ENCODE peak calls at places on chromosomes 1 and 21, in six cellular contexts. D is A549, C is IMR-90, R is K562, A is HepG2, Z is GM12878. O is an unnamed sample.
A peak's percentile ranks its signal among the peaks of the same experiment; 100 is the strongest.

GRCh38 chr1:94092210-94092613 is 28.7 kb downstream of the ABCA4 start:
- DNase-seq in A (no peak), Z (no peak), C (peak; percentile 61), R (no peak), D (no peak), O (no peak)

GRCh38 chr1:99648107-99648506 is 2.2 kb downstream of the PALMD start:
- DNase-seq in A (peak; percentile 71), C (no peak), Z (no peak), R (peak; percentile 15), D (peak; percentile 58), O (peak; percentile 65)

GRCh38 chr1:153608089-153608672 is 4.8 kb downstream of the S100A16 start:
- DNase-seq in A (no peak), D (peak; percentile 25), Z (no peak), R (no peak), C (no peak), O (no peak)

GRCh38 chr1:205791568-205792180 is 16.4 kb upstream of the RAB29 start:
- DNase-seq in A (peak; percentile 48), R (peak; percentile 72), C (peak; percentile 44), Z (no peak), D (peak; percentile 49), O (peak; percentile 76)

GRCh38 chr1:97247196-97247595 is 525.6 kb downstream of the PTBP2 start:
- DNase-seq in R (no peak), A (no peak), D (no peak), Z (no peak), C (peak; percentile 68), O (no peak)

GRCh38 chr1:154807048-154807591 is 63.0 kb downstream of the KCNN3 start:
- DNase-seq in A (no peak), C (no peak), R (no peak), Z (peak; percentile 74), D (no peak), O (no peak)

GRCh38 chr1:58964880-58965279 is 181.0 kb upstream of the JUN start:
- DNase-seq in C (peak; percentile 40), Z (no peak), D (no peak), R (no peak), A (peak; percentile 51), O (no peak)

GRCh38 chr1:190511554-190511953 is 33.9 kb upstream of the BRINP3 start:
- DNase-seq in D (no peak), A (no peak), Z (no peak), R (no peak), C (no peak), O (no peak)

GRCh38 chr1:201324821-201325677 is 41.7 kb downstream of the PKP1 start:
- DNase-seq in A (no peak), C (no peak), D (no peak), R (no peak), Z (no peak), O (no peak)

GRCh38 chr1:5423109-5423508 is 569.1 kb downstream of the NPHP4 start:
- DNase-seq in A (no peak), D (no peak), R (no peak), C (no peak), Z (no peak), O (no peak)

GRCh38 chr1:156797212-156797871 is 19.3 kb downstream of the SH2D2A start:
- DNase-seq in Z (no peak), D (peak; percentile 68), R (peak; percentile 70), A (peak; percentile 55), C (peak; percentile 64), O (peak; percentile 68)

GRCh38 chr1:208036177-208036808 is 125.4 kb upstream of the CD34 start:
- DNase-seq in A (peak; percentile 30), C (peak; percentile 31), Z (no peak), D (peak; percentile 42), R (peak; percentile 55), O (peak; percentile 46)

GRCh38 chr1:59761440-59761839 is 53.3 kb upstream of the HOOK1 start:
- DNase-seq in Z (no peak), A (no peak), D (no peak), C (peak; percentile 30), R (no peak), O (no peak)

GRCh38 chr1:67468066-67468718 is 38.0 kb upstream of the SERBP1 start:
- DNase-seq in Z (no peak), C (no peak), R (no peak), D (no peak), A (no peak), O (no peak)

GRCh38 chr1:221328371-221328770 is 413.5 kb downstream of the DUSP10 start:
- DNase-seq in R (no peak), D (no peak), C (no peak), A (no peak), Z (no peak), O (no peak)

GRCh38 chr21:33657124-33657842 is 15.0 kb downstream of the ITSN1 start:
- DNase-seq in D (no peak), C (peak; percentile 34), R (no peak), Z (no peak), A (no peak), O (no peak)

GRCh38 chr1:115198938-115199337 is 109.6 kb upstream of the TSPAN2 start:
- DNase-seq in C (peak; percentile 63), Z (no peak), A (no peak), D (no peak), R (no peak), O (no peak)

GRCh38 chr1:206658264-206658980 is 23.1 kb downstream of the DYRK3 start:
- DNase-seq in R (peak; percentile 92), Z (no peak), C (no peak), D (peak; percentile 17), A (no peak), O (peak; percentile 92)

GRCh38 chr1:59699227-59699847 is 115.4 kb upstream of the HOOK1 start:
- DNase-seq in R (peak; percentile 58), C (peak; percentile 57), A (peak; percentile 48), Z (no peak), D (peak; percentile 18), O (peak; percentile 68)

GRCh38 chr1:238318294-238318908 is 427.7 kb upstream of the ZP4 start:
- DNase-seq in C (no peak), R (no peak), D (no peak), A (no peak), Z (no peak), O (no peak)

GRCh38 chr1:231679109-231679508 is 52.5 kb downstream of the DISC1 start:
- DNase-seq in A (no peak), Z (no peak), D (no peak), C (no peak), R (no peak), O (no peak)

GRCh38 chr21:28633803-28634572 is 358.7 kb downstream of the LTN1 start:
- DNase-seq in C (peak; percentile 95), Z (no peak), D (no peak), R (no peak), A (no peak), O (no peak)
- TF ChIP-seq BHLHE40 in C (peak; percentile 32), Z (no peak), D (no peak), R (no peak), A (no peak), O (no peak)

DNA sequence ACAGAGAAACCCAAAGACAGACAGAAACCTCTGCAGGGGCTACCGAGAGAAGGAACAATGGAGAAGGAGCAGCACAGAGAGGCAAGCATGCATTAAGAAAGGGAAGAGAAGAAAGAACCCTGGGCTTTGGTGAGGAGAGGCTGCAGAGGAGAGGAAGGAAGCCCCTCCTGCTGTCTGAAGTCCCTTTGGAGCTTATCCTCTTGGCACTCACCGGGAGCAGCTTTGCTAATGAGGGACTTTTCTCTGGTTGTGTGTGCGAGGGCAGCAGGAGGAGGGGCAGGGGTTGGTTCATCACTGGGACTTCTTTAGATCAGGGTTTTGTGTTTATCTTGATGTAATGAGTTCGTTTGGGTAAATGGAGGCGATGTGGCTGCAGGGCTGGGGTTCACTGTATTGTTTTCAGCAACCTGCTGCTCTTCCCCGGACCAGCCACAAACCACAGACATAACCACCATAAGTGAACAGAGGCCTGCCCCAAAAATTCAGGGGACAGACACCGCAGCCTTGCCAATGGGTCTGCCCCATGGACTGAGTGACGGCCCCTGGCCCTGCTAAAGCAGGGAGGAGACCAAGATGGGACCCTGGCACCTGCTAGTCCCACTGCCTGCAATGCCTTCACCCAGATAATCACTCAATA is 100.6 kb downstream of the KCND3 start:
- DNase-seq in A (no peak), R (no peak), C (no peak), D (no peak), Z (no peak), O (no peak)
- TF ChIP-seq BHLHE40 in A (no peak), R (no peak), C (no peak), D (no peak), Z (no peak), O (no peak)

GRCh38 chr1:75135829-75136142 is 1.6 kb downstream of the LHX8 start:
- DNase-seq in A (no peak), C (no peak), D (peak; percentile 7), R (no peak), Z (no peak), O (no peak)

GRCh38 chr1:75134939-75135828 is 996 bp downstream of the LHX8 start:
- DNase-seq in R (no peak), C (peak; percentile 0), Z (no peak), A (no peak), D (peak; percentile 7), O (peak; percentile 48)

GRCh38 chr1:75134656-75134938 is 409 bp downstream of the LHX8 start:
- DNase-seq in D (no peak), C (no peak), Z (no peak), A (no peak), R (no peak), O (no peak)

GRCh38 chr1:75136158-75136815 is 2.1 kb downstream of the LHX8 start:
- DNase-seq in Z (no peak), D (peak; percentile 10), A (no peak), C (no peak), R (no peak), O (peak; percentile 75)

DNA sequence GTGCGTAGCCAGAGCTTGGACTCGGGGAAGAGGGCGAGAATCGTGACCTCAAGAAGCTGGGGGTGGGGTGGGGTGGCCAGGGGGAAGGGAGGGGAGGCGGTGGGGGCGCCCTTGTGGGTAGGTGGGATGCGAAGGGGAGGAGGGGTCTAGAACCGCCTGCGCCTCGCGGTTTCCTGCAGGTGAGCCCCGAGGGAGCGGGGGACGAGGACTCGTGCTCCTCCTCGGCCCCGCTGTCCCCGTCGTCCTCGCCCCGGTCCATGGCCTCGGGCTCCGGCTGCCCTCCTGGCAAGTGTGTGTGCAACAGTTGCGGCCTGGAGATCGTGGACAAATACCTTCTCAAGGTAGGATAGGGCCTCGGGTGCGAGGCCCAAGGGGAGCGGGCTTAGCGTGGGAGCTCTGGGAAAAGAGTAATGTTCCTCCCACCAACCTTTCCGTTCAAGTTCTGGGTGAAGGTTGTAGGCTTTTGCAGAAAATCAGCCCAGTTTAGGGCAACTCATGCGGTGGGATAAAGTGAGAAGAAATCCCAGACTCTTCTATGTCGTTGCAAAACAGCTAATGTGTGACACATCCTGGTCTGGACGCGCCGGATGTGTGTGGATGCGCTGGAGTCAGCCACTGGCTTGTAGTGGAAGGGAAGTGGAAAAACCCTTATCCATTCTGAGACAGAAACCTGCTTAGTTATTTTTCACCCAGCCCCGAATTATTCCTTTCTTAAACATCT is 2.9 kb downstream of the LHX8 start:
- DNase-seq in C (no peak), Z (no peak), D (peak; percentile 40), R (no peak), A (no peak), O (no peak)
- TF ChIP-seq BHLHE40 in C (no peak), Z (no peak), D (no peak), R (no peak), A (no peak), O (no peak)

DNA sequence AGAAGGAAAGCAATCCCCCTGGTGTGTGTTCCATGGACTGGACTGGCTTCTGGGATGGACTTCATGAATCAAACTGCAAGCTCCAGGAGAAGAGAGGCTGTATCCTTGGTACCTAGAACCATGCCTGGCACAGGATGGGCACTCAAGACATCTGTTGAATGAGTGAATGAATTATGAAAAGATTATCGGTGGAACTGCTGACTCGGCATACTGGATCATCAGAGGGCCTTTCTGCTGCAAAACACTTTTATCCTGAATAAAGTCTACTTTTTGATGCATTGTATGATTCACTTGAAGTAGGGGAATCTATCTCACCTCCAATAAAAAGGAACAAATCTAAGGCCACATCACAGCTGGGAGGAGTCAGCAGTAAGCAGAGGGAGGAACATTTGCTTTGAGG is 42.9 kb downstream of the DDX20 start:
- DNase-seq in C (no peak), A (no peak), Z (no peak), R (no peak), D (no peak), O (no peak)
- TF ChIP-seq BHLHE40 in C (no peak), A (no peak), Z (no peak), R (no peak), D (no peak), O (no peak)